ENCODE peak calls at places on chromosome 12, in seven cellular contexts. Z is gastrocnemius medialis, K is endothelial cell of umbilical vein, C is ovary, U is IMR-90, L is prostate gland, S is NB4. H is an unnamed sample.

GRCh38 chr12:130338794-130339601 is 1.3 kb downstream of the PIWIL1 start:
- DNase-seq in Z (no peak), K (no peak), C (no peak), U (no peak), L (no peak), S (no peak), H (no peak)

GRCh38 chr12:122148657-122149056 is 25.4 kb downstream of the IL31 start:
- DNase-seq in Z (no peak), K (no peak), C (no peak), U (peak; percentile 86), L (no peak), S (no peak), H (no peak)

GRCh38 chr12:110022980-110023633 is 23.9 kb downstream of the ANKRD13A start:
- DNase-seq in Z (no peak), K (no peak), C (no peak), U (peak; percentile 88), L (no peak), S (no peak), H (no peak)

GRCh38 chr12:105878964-105879363 is 259.8 kb downstream of the NUAK1 start:
- DNase-seq in Z (no peak), K (peak; percentile 4), C (no peak), U (peak; percentile 9), L (no peak), S (no peak), H (no peak)

GRCh38 chr12:47547077-47547476 is 158.8 kb downstream of the RPAP3 start:
- DNase-seq in Z (no peak), K (peak; percentile 69), C (no peak), U (peak; percentile 69), L (no peak), S (no peak), H (no peak)

GRCh38 chr12:47067176-47067575 is 12.2 kb upstream of the PCED1B start:
- DNase-seq in Z (no peak), K (no peak), C (no peak), U (no peak), L (no peak), S (no peak), H (no peak)

GRCh38 chr12:64473176-64473575 is 21.3 kb downstream of the TBK1 start:
- DNase-seq in Z (no peak), K (no peak), C (no peak), U (no peak), L (no peak), S (no peak), H (no peak)

GRCh38 chr12:65891219-65891618 is 66.9 kb downstream of the HMGA2 start:
- DNase-seq in Z (no peak), K (peak; percentile 46), C (no peak), U (peak; percentile 57), L (no peak), S (no peak), H (no peak)

GRCh38 chr12:109656681-109657262 is 56.9 kb upstream of the FAM222A start:
- DNase-seq in Z (no peak), K (no peak), C (no peak), U (no peak), L (no peak), S (no peak), H (no peak)

GRCh38 chr12:76080729-76081415 is 3.6 kb downstream of the NAP1L1 start:
- DNase-seq in Z (no peak), K (no peak), C (no peak), U (no peak), L (no peak), S (peak; percentile 30), H (peak; percentile 37)

GRCh38 chr12:29241821-29242591 is 92.9 kb downstream of the FAR2 start:
- DNase-seq in Z (no peak), K (peak; percentile 84), C (no peak), U (peak; percentile 80), L (peak; percentile 11), S (peak; percentile 99), H (no peak)

GRCh38 chr12:25585662-25586061 is 32.6 kb upstream of the LMNTD1 start:
- DNase-seq in Z (no peak), K (no peak), C (no peak), U (no peak), L (no peak), S (no peak), H (no peak)

GRCh38 chr12:110224379-110225304 is 56.4 kb upstream of the ATP2A2 start:
- DNase-seq in Z (peak; percentile 36), K (peak; percentile 85), C (no peak), U (peak; percentile 89), L (peak; percentile 43), S (peak; percentile 46), H (peak; percentile 88)

GRCh38 chr12:93851245-93851665 is 174.1 kb downstream of the CRADD start:
- DNase-seq in Z (no peak), K (no peak), C (no peak), U (no peak), L (no peak), S (peak; percentile 85), H (no peak)

GRCh38 chr12:1837541-1838206 is 17.3 kb downstream of the LRTM2 start:
- DNase-seq in Z (no peak), K (peak; percentile 20), C (no peak), U (peak; percentile 57), L (no peak), S (no peak), H (peak; percentile 28)

GRCh38 chr12:716506-716905 is 35.9 kb upstream of the WNK1 start:
- DNase-seq in Z (no peak), K (peak; percentile 24), C (no peak), U (no peak), L (no peak), S (no peak), H (no peak)

DNA sequence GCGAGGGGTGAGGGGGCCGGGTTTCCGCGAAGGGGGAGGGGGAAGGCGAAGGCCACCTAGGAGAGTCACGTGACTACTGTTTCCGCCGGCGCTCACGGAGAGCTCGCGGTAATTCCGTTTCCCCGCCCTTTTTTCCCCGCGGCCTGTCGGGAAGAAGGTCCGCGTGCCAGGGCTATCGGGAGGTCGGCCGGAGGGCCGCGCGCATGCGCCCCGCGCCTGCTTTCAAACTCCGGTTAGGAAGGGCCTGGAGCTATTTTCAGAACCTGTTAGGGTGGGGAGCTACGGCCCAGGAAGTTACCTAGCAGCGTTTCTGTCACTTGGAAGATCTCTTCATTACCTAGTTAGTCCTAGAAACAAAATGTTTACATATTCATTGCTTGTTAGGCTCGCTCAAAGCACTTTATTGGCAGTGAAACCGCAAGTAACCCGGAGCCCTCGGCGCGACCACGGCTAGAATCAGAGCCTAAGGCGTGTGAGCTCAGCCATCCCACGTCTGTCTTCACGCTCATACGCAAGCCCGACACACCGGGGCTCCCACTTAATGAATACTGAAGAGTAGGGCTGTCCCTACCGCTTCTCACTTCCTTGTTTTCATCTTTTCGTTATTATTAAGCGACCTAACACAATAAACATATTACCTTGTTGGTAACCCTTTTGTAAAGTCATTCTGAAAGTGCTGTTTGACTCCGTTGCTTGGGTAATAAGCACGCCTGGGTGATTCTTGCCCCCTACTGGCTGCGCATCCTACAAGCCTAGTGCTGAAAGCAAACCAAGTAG is 682 bp upstream of the SBNO1 start:
- DNase-seq in Z (peak; percentile 99), K (peak; percentile 99), C (peak; percentile 98), U (peak; percentile 98), L (peak; percentile 98), S (peak; percentile 100), H (peak; percentile 100)
- TF ChIP-seq POLR2A in Z (peak; percentile 84), K (peak; percentile 85), C (peak; percentile 55), U (peak; percentile 45), L (peak; percentile 59), S (peak; percentile 77), H (peak; percentile 56)

GRCh38 chr12:89351489-89352241 is 636 bp downstream of the DUSP6 start:
- DNase-seq in Z (no peak), K (no peak), C (peak; percentile 23), U (peak; percentile 35), L (peak; percentile 13), S (no peak), H (peak; percentile 32)

GRCh38 chr12:89352242-89352491 is 134 bp downstream of the DUSP6 start:
- DNase-seq in Z (no peak), K (no peak), C (no peak), U (no peak), L (no peak), S (no peak), H (no peak)

GRCh38 chr12:89353188-89353822 is 1.0 kb upstream of the DUSP6 start:
- DNase-seq in Z (peak; percentile 7), K (peak; percentile 81), C (peak; percentile 57), U (peak; percentile 62), L (peak; percentile 68), S (peak; percentile 92), H (peak; percentile 84)

GRCh38 chr12:89353823-89354629 is 1.7 kb upstream of the DUSP6 start:
- DNase-seq in Z (no peak), K (peak; percentile 66), C (peak; percentile 57), U (peak; percentile 63), L (peak; percentile 77), S (peak; percentile 98), H (peak; percentile 81)

GRCh38 chr12:89352492-89353187 is at the start of gene DUSP6:
- DNase-seq in Z (peak; percentile 75), K (peak; percentile 100), C (peak; percentile 76), U (peak; percentile 99), L (peak; percentile 97), S (peak; percentile 100), H (peak; percentile 98)
- TF ChIP-seq POLR2A in Z (peak; percentile 54), K (no peak), C (peak; percentile 62), U (no peak), L (peak; percentile 91), S (peak; percentile 34), H (peak; percentile 37)

GRCh38 chr12:111425655-111426054 is 19.9 kb downstream of the SH2B3 start:
- DNase-seq in Z (no peak), K (no peak), C (no peak), U (peak; percentile 39), L (no peak), S (no peak), H (no peak)
- TF ChIP-seq POLR2A in Z (no peak), K (no peak), C (no peak), U (no peak), L (no peak), S (no peak), H (no peak)

GRCh38 chr12:6310771-6311610 is 509 bp downstream of the PLEKHG6 start:
- DNase-seq in Z (no peak), K (no peak), C (no peak), U (no peak), L (no peak), S (no peak), H (no peak)

GRCh38 chr12:6313326-6313940 is 3.0 kb downstream of the PLEKHG6 start:
- DNase-seq in Z (no peak), K (no peak), C (no peak), U (no peak), L (no peak), S (no peak), H (no peak)

GRCh38 chr12:6311822-6312528 is 1.5 kb downstream of the PLEKHG6 start:
- DNase-seq in Z (no peak), K (no peak), C (no peak), U (no peak), L (no peak), S (no peak), H (no peak)

GRCh38 chr12:6314776-6315175 is 4.3 kb downstream of the PLEKHG6 start:
- DNase-seq in Z (no peak), K (no peak), C (no peak), U (no peak), L (no peak), S (no peak), H (no peak)

GRCh38 chr12:6312529-6313325 is 2.2 kb downstream of the PLEKHG6 start:
- DNase-seq in Z (no peak), K (no peak), C (no peak), U (no peak), L (peak; percentile 69), S (no peak), H (no peak)
- TF ChIP-seq POLR2A in Z (no peak), K (no peak), C (no peak), U (no peak), L (peak; percentile 70), S (no peak), H (no peak)

GRCh38 chr12:131896080-131896810 is 1.8 kb downstream of the ULK1 start:
- DNase-seq in Z (peak; percentile 96), K (peak; percentile 93), C (peak; percentile 94), U (peak; percentile 89), L (peak; percentile 95), S (peak; percentile 87), H (peak; percentile 95)
- TF ChIP-seq POLR2A in Z (peak; percentile 100), K (peak; percentile 31), C (peak; percentile 96), U (peak; percentile 94), L (peak; percentile 100), S (no peak), H (peak; percentile 22)